ENCODE peak calls at places on chromosomes 11 and 22, in nine cellular contexts. T, F, U, C, I, D, A, E and R are unnamed samples.
A peak's percentile ranks its signal among the peaks of the same experiment; 100 is the strongest.

GRCh38 chr22:44646668-44647067 is 55.3 kb upstream of the PRR5 start:
- DNase-seq in T (no peak), F (no peak), U (no peak), C (no peak), I (no peak), D (no peak), A (no peak), E (no peak), R (no peak)

GRCh38 chr11:47924184-47924671 is 56.1 kb upstream of the PTPRJ start:
- DNase-seq in T (no peak), F (peak; percentile 95), U (peak; percentile 65), C (no peak), I (no peak), D (no peak), A (no peak), E (no peak), R (peak; percentile 95)

GRCh38 chr11:122642971-122643370 is 12.6 kb upstream of the UBASH3B start:
- DNase-seq in T (no peak), F (no peak), U (peak; percentile 68), C (no peak), I (no peak), D (no peak), A (no peak), E (no peak), R (peak; percentile 59)

GRCh38 chr22:39984750-39985149 is 10.0 kb upstream of the FAM83F start:
- DNase-seq in T (no peak), F (no peak), U (no peak), C (no peak), I (no peak), D (no peak), A (no peak), E (no peak), R (no peak)

GRCh38 chr22:24810043-24810749 is 4.2 kb downstream of the SGSM1 start:
- DNase-seq in T (peak; percentile 66), F (no peak), U (no peak), C (no peak), I (no peak), D (no peak), A (peak; percentile 80), E (no peak), R (peak; percentile 5)

GRCh38 chr11:70895061-70895670 is 357.2 kb downstream of the SHANK2 start:
- DNase-seq in T (no peak), F (no peak), U (no peak), C (no peak), I (no peak), D (no peak), A (no peak), E (no peak), R (no peak)

GRCh38 chr11:35083181-35084061 is 55.5 kb upstream of the CD44 start:
- DNase-seq in T (peak; percentile 37), F (peak; percentile 87), U (peak; percentile 99), C (no peak), I (peak; percentile 74), D (peak; percentile 51), A (peak; percentile 51), E (peak; percentile 38), R (peak; percentile 99)

GRCh38 chr11:108666373-108666772 is 1.5 kb downstream of the DDX10 start:
- DNase-seq in T (peak; percentile 48), F (no peak), U (no peak), C (no peak), I (no peak), D (no peak), A (no peak), E (no peak), R (no peak)

GRCh38 chr11:106424111-106424510 is 346.6 kb downstream of the AASDHPPT start:
- DNase-seq in T (no peak), F (peak; percentile 14), U (peak; percentile 83), C (no peak), I (no peak), D (no peak), A (no peak), E (no peak), R (peak; percentile 9)

GRCh38 chr11:108618529-108618928 is 25.0 kb upstream of the EXPH5 start:
- DNase-seq in T (no peak), F (no peak), U (no peak), C (no peak), I (no peak), D (no peak), A (no peak), E (no peak), R (no peak)

GRCh38 chr11:118260353-118260752 is 3.7 kb downstream of the MPZL2 start:
- DNase-seq in T (no peak), F (no peak), U (no peak), C (no peak), I (no peak), D (no peak), A (no peak), E (no peak), R (no peak)

GRCh38 chr11:119054418-119054817 is 2.6 kb downstream of the HYOU1 start:
- DNase-seq in T (no peak), F (no peak), U (no peak), C (no peak), I (no peak), D (no peak), A (no peak), E (no peak), R (no peak)

GRCh38 chr11:106691807-106692365 is 326.4 kb downstream of the GUCY1A2 start:
- DNase-seq in T (no peak), F (no peak), U (peak; percentile 22), C (no peak), I (no peak), D (no peak), A (no peak), E (no peak), R (no peak)

GRCh38 chr11:73288197-73288872 is 16.2 kb downstream of the P2RY6 start:
- DNase-seq in T (no peak), F (no peak), U (no peak), C (no peak), I (no peak), D (no peak), A (peak; percentile 31), E (no peak), R (no peak)

GRCh38 chr11:60982184-60982583 is 10.7 kb downstream of the CD6 start:
- DNase-seq in T (no peak), F (no peak), U (no peak), C (no peak), I (no peak), D (no peak), A (no peak), E (no peak), R (no peak)

GRCh38 chr11:58525037-58525614 is 17.2 kb upstream of the OR5B21 start:
- DNase-seq in T (no peak), F (no peak), U (no peak), C (no peak), I (peak; percentile 51), D (no peak), A (peak; percentile 12), E (no peak), R (no peak)

GRCh38 chr11:68261749-68262543 is 9.8 kb downstream of the C11orf24 start:
- DNase-seq in T (no peak), F (no peak), U (no peak), C (no peak), I (no peak), D (no peak), A (no peak), E (no peak), R (no peak)

GRCh38 chr11:108587109-108587508 is 6.5 kb downstream of the EXPH5 start:
- DNase-seq in T (no peak), F (no peak), U (no peak), C (no peak), I (no peak), D (no peak), A (no peak), E (no peak), R (no peak)

GRCh38 chr11:44139565-44140313 is 44.3 kb downstream of the EXT2 start:
- DNase-seq in T (no peak), F (no peak), U (no peak), C (no peak), I (no peak), D (no peak), A (no peak), E (no peak), R (no peak)

GRCh38 chr11:75150879-75151278 is at the start of gene SLCO2B1:
- DNase-seq in T (no peak), F (no peak), U (no peak), C (no peak), I (no peak), D (no peak), A (no peak), E (no peak), R (no peak)

GRCh38 chr22:30609260-30610185 is 2.5 kb downstream of the TCN2 start:
- DNase-seq in T (peak; percentile 15), F (peak; percentile 77), U (peak; percentile 80), C (no peak), I (no peak), D (peak; percentile 66), A (no peak), E (no peak), R (peak; percentile 76)

GRCh38 chr11:2860636-2861035 is 24.9 kb downstream of the CDKN1C start:
- DNase-seq in T (no peak), F (no peak), U (peak; percentile 7), C (no peak), I (no peak), D (no peak), A (no peak), E (no peak), R (peak; percentile 81)

GRCh38 chr11:64220798-64221197 is 5.2 kb downstream of the TRPT1 start:
- DNase-seq in T (no peak), F (no peak), U (no peak), C (no peak), I (no peak), D (no peak), A (no peak), E (no peak), R (no peak)

GRCh38 chr11:34999453-34999852 is 83.0 kb downstream of the PDHX start:
- DNase-seq in T (no peak), F (no peak), U (no peak), C (no peak), I (no peak), D (no peak), A (no peak), E (no peak), R (no peak)

GRCh38 chr11:120273432-120273831 is 33.5 kb downstream of the POU2F3 start:
- DNase-seq in T (no peak), F (no peak), U (no peak), C (no peak), I (no peak), D (no peak), A (no peak), E (no peak), R (no peak)

GRCh38 chr11:133918606-133919260 is 38.0 kb downstream of the IGSF9B start:
- DNase-seq in T (peak; percentile 79), F (no peak), U (no peak), C (no peak), I (no peak), D (no peak), A (no peak), E (no peak), R (no peak)

GRCh38 chr11:44030996-44031395 is 16.8 kb upstream of the ACCSL start:
- DNase-seq in T (no peak), F (no peak), U (no peak), C (no peak), I (no peak), D (no peak), A (no peak), E (no peak), R (no peak)

GRCh38 chr11:61181489-61181888 is 20.3 kb upstream of the VPS37C start:
- DNase-seq in T (no peak), F (no peak), U (no peak), C (no peak), I (no peak), D (no peak), A (no peak), E (no peak), R (no peak)

GRCh38 chr22:50144005-50144614 is 26.4 kb upstream of the PANX2 start:
- DNase-seq in T (no peak), F (no peak), U (no peak), C (no peak), I (no peak), D (no peak), A (no peak), E (no peak), R (no peak)

GRCh38 chr11:10651579-10652361 is 41.8 kb downstream of the IRAG1 start:
- DNase-seq in T (no peak), F (no peak), U (no peak), C (no peak), I (no peak), D (peak; percentile 34), A (no peak), E (no peak), R (no peak)

GRCh38 chr11:20397281-20397680 is 9.8 kb downstream of the PRMT3 start:
- DNase-seq in T (peak; percentile 71), F (peak; percentile 5), U (peak; percentile 47), C (no peak), I (peak; percentile 34), D (no peak), A (peak; percentile 27), E (no peak), R (peak; percentile 55)